ENCODE peak calls at places on chromosomes 11 and 22, in seven cellular contexts. W, B, Z, X, A, T and O are unnamed samples.

GRCh38 chr11:16111690-16112089 is 244.7 kb downstream of the SOX6 start:
- DNase-seq in W (no peak), B (no peak), Z (no peak), X (no peak), A (no peak), T (no peak), O (no peak)

GRCh38 chr11:10856689-10857603 is 907 bp downstream of the ZBED5 start:
- DNase-seq in W (no peak), B (no peak), Z (peak), X (peak), A (peak), T (peak), O (peak)

GRCh38 chr11:37177721-37178120 is 579.7 kb upstream of the RAG2 start:
- DNase-seq in W (no peak), B (no peak), Z (no peak), X (no peak), A (no peak), T (no peak), O (no peak)

GRCh38 chr22:45966320-45966891 is 10.6 kb downstream of the WNT7B start:
- DNase-seq in W (no peak), B (no peak), Z (no peak), X (no peak), A (no peak), T (no peak), O (no peak)

GRCh38 chr11:6856871-6857270 is 6.0 kb upstream of the OR10A2 start:
- DNase-seq in W (no peak), B (no peak), Z (no peak), X (peak), A (no peak), T (no peak), O (no peak)

GRCh38 chr22:35900483-35901168 is 128.0 kb downstream of the RBFOX2 start:
- DNase-seq in W (peak), B (no peak), Z (peak), X (peak), A (peak), T (peak), O (peak)

GRCh38 chr11:316031-316701 is 2.3 kb downstream of the IFITM1 start:
- DNase-seq in W (peak), B (no peak), Z (peak), X (peak), A (no peak), T (no peak), O (no peak)

GRCh38 chr11:69337211-69337721 is 43.3 kb downstream of the MYEOV start:
- DNase-seq in W (peak), B (no peak), Z (peak), X (peak), A (no peak), T (peak), O (no peak)

GRCh38 chr11:116703421-116703820 is 69.4 kb downstream of the BUD13 start:
- DNase-seq in W (no peak), B (no peak), Z (no peak), X (no peak), A (no peak), T (no peak), O (no peak)

GRCh38 chr11:23680488-23681230 is 816.2 kb upstream of the LUZP2 start:
- DNase-seq in W (no peak), B (no peak), Z (no peak), X (no peak), A (no peak), T (no peak), O (no peak)

GRCh38 chr11:27358306-27358705 is 4.7 kb downstream of the CCDC34 start:
- DNase-seq in W (no peak), B (no peak), Z (no peak), X (peak), A (no peak), T (no peak), O (no peak)

GRCh38 chr22:47801541-47802245 is 1039.2 kb downstream of the TBC1D22A start:
- DNase-seq in W (no peak), B (no peak), Z (no peak), X (no peak), A (no peak), T (no peak), O (no peak)